ENCODE peak calls at places on chromosomes 12 and 14, in nine cellular contexts. S, J, R, K, Z, F, A, H and B are unnamed samples.

GRCh38 chr12:5889381-5890047 is 55.5 kb downstream of the ANO2 start:
- DNase-seq in S (no peak), J (no peak), R (no peak), K (no peak), Z (peak), F (no peak), A (no peak), H (no peak), B (peak)

GRCh38 chr12:50314629-50315312 is 31.5 kb upstream of the LIMA1 start:
- DNase-seq in S (no peak), J (peak), R (peak), K (peak), Z (peak), F (peak), A (no peak), H (no peak), B (no peak)

GRCh38 chr14:105161314-105161713 is 7.3 kb downstream of the JAG2 start:
- DNase-seq in S (no peak), J (peak), R (no peak), K (no peak), Z (no peak), F (no peak), A (no peak), H (no peak), B (no peak)

GRCh38 chr12:93984005-93984404 is 164.4 kb upstream of the PLXNC1 start:
- DNase-seq in S (no peak), J (no peak), R (no peak), K (no peak), Z (no peak), F (no peak), A (no peak), H (no peak), B (no peak)

GRCh38 chr12:29816869-29817730 is 33.4 kb upstream of the TMTC1 start:
- DNase-seq in S (no peak), J (no peak), R (no peak), K (no peak), Z (no peak), F (no peak), A (no peak), H (no peak), B (no peak)

GRCh38 chr14:100281286-100282082 is 24.8 kb downstream of the SLC25A29 start:
- DNase-seq in S (no peak), J (no peak), R (no peak), K (no peak), Z (no peak), F (no peak), A (no peak), H (no peak), B (no peak)

GRCh38 chr12:27277846-27278260 is 33.8 kb downstream of the STK38L start:
- DNase-seq in S (no peak), J (no peak), R (peak), K (no peak), Z (peak), F (peak), A (no peak), H (peak), B (no peak)

GRCh38 chr12:51901121-51901812 is 6.0 kb upstream of the ACVRL1 start:
- DNase-seq in S (peak), J (no peak), R (no peak), K (no peak), Z (no peak), F (no peak), A (no peak), H (peak), B (no peak)

GRCh38 chr12:32273712-32274111 is 125.6 kb upstream of the FGD4 start:
- DNase-seq in S (no peak), J (no peak), R (no peak), K (no peak), Z (no peak), F (no peak), A (peak), H (peak), B (no peak)

GRCh38 chr12:22794017-22794416 is 169.0 kb downstream of the ETNK1 start:
- DNase-seq in S (no peak), J (no peak), R (no peak), K (no peak), Z (no peak), F (no peak), A (no peak), H (no peak), B (no peak)

GRCh38 chr12:693937-694533 is 30.8 kb upstream of the NINJ2 start:
- DNase-seq in S (no peak), J (no peak), R (no peak), K (no peak), Z (no peak), F (no peak), A (no peak), H (no peak), B (no peak)

GRCh38 chr12:23585156-23585781 is 364.2 kb downstream of the SOX5 start:
- DNase-seq in S (no peak), J (no peak), R (no peak), K (no peak), Z (no peak), F (no peak), A (no peak), H (no peak), B (no peak)

GRCh38 chr12:27048822-27049752 is 26.7 kb downstream of the MED21 start:
- DNase-seq in S (no peak), J (no peak), R (peak), K (no peak), Z (peak), F (no peak), A (no peak), H (no peak), B (no peak)

GRCh38 chr14:36662543-36663403 is 1.1 kb downstream of the PAX9 start:
- DNase-seq in S (no peak), J (peak), R (no peak), K (peak), Z (no peak), F (peak), A (no peak), H (no peak), B (no peak)